ENCODE peak calls at places on chromosomes 11 and 22, in four cellular contexts. One of them, this sample, is unnamed.

GRCh38 chr11:4064278-4064955 is 30.2 kb upstream of the RRM1 start:
- DNase-seq in nephron progenitor cell: no peak
- DNase-seq in bronchial epithelial cell: no peak
- DNase-seq in neural progenitor cell: no peak
- DNase-seq in this sample: no peak

GRCh38 chr11:96388891-96389603 is 665 bp downstream of the CCDC82 start:
- DNase-seq in bronchial epithelial cell: peak; percentile 53
- DNase-seq in nephron progenitor cell: peak; percentile 75
- DNase-seq in neural progenitor cell: peak; percentile 91
- DNase-seq in this sample: no peak

GRCh38 chr22:38974826-38975175 is 7.3 kb upstream of the APOBEC3B start:
- DNase-seq in bronchial epithelial cell: no peak
- DNase-seq in neural progenitor cell: no peak
- DNase-seq in nephron progenitor cell: no peak
- DNase-seq in this sample: no peak

GRCh38 chr11:132490976-132491375 is 1041.3 kb downstream of the OPCML start:
- DNase-seq in bronchial epithelial cell: peak; percentile 62
- DNase-seq in neural progenitor cell: no peak
- DNase-seq in nephron progenitor cell: no peak
- DNase-seq in this sample: no peak

GRCh38 chr11:18064035-18064434 is 18.0 kb upstream of the TPH1 start:
- DNase-seq in bronchial epithelial cell: no peak
- DNase-seq in nephron progenitor cell: no peak
- DNase-seq in neural progenitor cell: no peak
- DNase-seq in this sample: no peak

GRCh38 chr22:44026630-44027511 is 2.8 kb downstream of the PARVB start:
- DNase-seq in neural progenitor cell: no peak
- DNase-seq in bronchial epithelial cell: no peak
- DNase-seq in nephron progenitor cell: no peak
- DNase-seq in this sample: no peak

GRCh38 chr22:43050995-43051394 is 36.0 kb upstream of the PACSIN2 start:
- DNase-seq in bronchial epithelial cell: no peak
- DNase-seq in nephron progenitor cell: no peak
- DNase-seq in neural progenitor cell: peak; percentile 49
- DNase-seq in this sample: no peak

GRCh38 chr11:100681064-100681502 is 6.0 kb upstream of the ARHGAP42 start:
- DNase-seq in nephron progenitor cell: peak; percentile 45
- DNase-seq in neural progenitor cell: no peak
- DNase-seq in bronchial epithelial cell: peak; percentile 70
- DNase-seq in this sample: peak; percentile 30

GRCh38 chr11:86800076-86800955 is at the start of gene PRSS23:
- DNase-seq in bronchial epithelial cell: no peak
- DNase-seq in nephron progenitor cell: peak; percentile 87
- DNase-seq in neural progenitor cell: peak; percentile 92
- DNase-seq in this sample: peak; percentile 40

GRCh38 chr11:19560156-19560555 is 152.5 kb upstream of the NAV2 start:
- DNase-seq in neural progenitor cell: no peak
- DNase-seq in nephron progenitor cell: no peak
- DNase-seq in bronchial epithelial cell: no peak
- DNase-seq in this sample: no peak

GRCh38 chr11:19558189-19558986 is 154.2 kb upstream of the NAV2 start:
- DNase-seq in neural progenitor cell: no peak
- DNase-seq in nephron progenitor cell: no peak
- DNase-seq in bronchial epithelial cell: no peak
- DNase-seq in this sample: no peak

GRCh38 chr11:19561011-19561410 is 151.6 kb upstream of the NAV2 start:
- DNase-seq in bronchial epithelial cell: no peak
- DNase-seq in nephron progenitor cell: no peak
- DNase-seq in neural progenitor cell: no peak
- DNase-seq in this sample: peak; percentile 38

GRCh38 chr11:19557720-19558140 is 154.9 kb upstream of the NAV2 start:
- DNase-seq in neural progenitor cell: peak; percentile 89
- DNase-seq in bronchial epithelial cell: peak; percentile 59
- DNase-seq in nephron progenitor cell: peak; percentile 93
- DNase-seq in this sample: peak; percentile 83

GRCh38 chr11:19559746-19560145 is 152.9 kb upstream of the NAV2 start:
- DNase-seq in bronchial epithelial cell: no peak
- DNase-seq in neural progenitor cell: no peak
- DNase-seq in nephron progenitor cell: no peak
- DNase-seq in this sample: no peak
- TF ChIP-seq CTCF in bronchial epithelial cell: no peak
- TF ChIP-seq CTCF in neural progenitor cell: no peak
- TF ChIP-seq CTCF in nephron progenitor cell: no peak
- TF ChIP-seq CTCF in this sample: no peak

DNA sequence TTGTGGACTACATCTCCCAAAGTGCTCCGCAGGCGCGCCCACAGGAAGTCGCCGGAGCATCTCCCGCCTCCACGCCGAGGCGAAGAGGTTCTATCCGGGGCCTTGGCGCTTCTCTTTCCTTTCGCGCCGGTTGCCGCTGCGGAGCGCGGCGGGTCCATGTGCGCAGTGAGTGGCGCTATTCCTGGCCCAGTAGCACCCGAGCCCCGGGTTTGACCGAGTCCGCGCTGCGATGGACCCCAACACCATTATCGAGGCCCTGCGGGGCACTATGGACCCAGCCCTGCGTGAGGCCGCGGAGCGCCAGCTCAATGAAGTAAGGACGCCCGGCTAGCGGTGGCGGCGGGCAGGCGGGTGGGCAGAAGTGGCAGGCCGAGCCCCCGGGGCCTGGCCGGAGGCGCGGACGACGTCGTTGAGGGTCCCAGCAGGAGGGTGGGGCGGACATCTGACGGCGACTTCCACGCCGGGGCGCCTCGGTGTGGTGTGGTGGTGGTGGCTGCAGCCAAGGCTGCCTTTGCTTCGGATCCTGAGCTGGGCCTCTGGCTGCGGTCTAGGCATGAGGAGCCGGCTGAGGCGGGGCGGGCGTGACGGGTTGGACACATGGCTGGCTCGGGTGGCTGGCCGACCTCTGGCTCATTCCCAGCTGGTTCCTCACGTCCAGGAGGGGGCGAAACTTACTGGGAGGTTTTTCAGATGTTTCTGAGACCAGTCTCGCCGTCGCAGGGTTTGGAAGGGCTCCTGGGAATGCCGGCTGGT is at the start of gene IPO7:
- DNase-seq in neural progenitor cell: peak; percentile 95
- DNase-seq in bronchial epithelial cell: peak; percentile 81
- DNase-seq in nephron progenitor cell: peak; percentile 82
- DNase-seq in this sample: peak; percentile 92
- TF ChIP-seq CTCF in neural progenitor cell: peak; percentile 33
- TF ChIP-seq CTCF in bronchial epithelial cell: peak; percentile 40
- TF ChIP-seq CTCF in nephron progenitor cell: no peak
- TF ChIP-seq CTCF in this sample: peak; percentile 32

GRCh38 chr11:59184876-59185275 is 12.9 kb downstream of the DTX4 start:
- DNase-seq in nephron progenitor cell: no peak
- DNase-seq in neural progenitor cell: no peak
- DNase-seq in bronchial epithelial cell: no peak
- DNase-seq in this sample: no peak

GRCh38 chr11:59181746-59182456 is 10.0 kb downstream of the DTX4 start:
- DNase-seq in nephron progenitor cell: no peak
- DNase-seq in neural progenitor cell: no peak
- DNase-seq in bronchial epithelial cell: no peak
- DNase-seq in this sample: no peak

GRCh38 chr11:59180907-59181306 is 9.0 kb downstream of the DTX4 start:
- DNase-seq in neural progenitor cell: no peak
- DNase-seq in bronchial epithelial cell: peak; percentile 29
- DNase-seq in nephron progenitor cell: no peak
- DNase-seq in this sample: no peak

GRCh38 chr11:59183768-59184167 is 11.8 kb downstream of the DTX4 start:
- DNase-seq in bronchial epithelial cell: no peak
- DNase-seq in nephron progenitor cell: no peak
- DNase-seq in neural progenitor cell: no peak
- DNase-seq in this sample: no peak

DNA sequence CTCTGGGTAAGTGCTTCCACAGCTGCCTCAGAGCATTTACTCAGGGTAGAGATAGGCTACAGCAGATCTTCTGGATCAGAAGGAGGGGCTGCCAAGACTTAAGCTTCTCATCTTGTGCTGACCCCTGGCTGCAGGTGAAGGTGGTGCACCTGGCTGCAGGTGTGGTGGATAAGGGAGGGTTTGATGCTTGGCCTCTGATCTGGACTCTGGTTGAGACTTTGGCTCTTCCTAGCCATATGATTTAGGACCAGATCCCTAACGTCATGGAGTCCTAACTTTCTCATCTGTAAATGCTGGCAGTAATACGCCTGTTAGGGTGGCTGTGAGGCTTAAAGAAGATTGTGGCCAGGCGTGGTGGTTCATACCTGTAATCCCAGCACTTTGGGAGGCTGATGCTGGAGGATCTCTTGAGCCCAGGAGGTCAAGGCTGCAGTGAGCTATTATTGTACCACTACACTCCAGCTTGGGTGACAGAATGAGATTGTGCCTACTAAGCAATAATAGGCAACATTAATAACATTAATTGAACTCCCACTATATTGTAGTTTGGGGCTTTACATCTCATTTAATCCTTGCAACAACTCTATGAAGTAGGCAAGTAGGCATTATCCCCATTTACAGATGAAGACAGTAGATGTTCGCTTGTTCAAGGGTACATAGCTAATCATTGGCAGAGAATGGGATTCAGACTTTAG is 10.7 kb downstream of the DTX4 start:
- DNase-seq in nephron progenitor cell: no peak
- DNase-seq in bronchial epithelial cell: peak; percentile 41
- DNase-seq in neural progenitor cell: peak; percentile 52
- DNase-seq in this sample: peak; percentile 67
- TF ChIP-seq CTCF in nephron progenitor cell: peak; percentile 12
- TF ChIP-seq CTCF in bronchial epithelial cell: peak; percentile 73
- TF ChIP-seq CTCF in neural progenitor cell: peak; percentile 46
- TF ChIP-seq CTCF in this sample: peak; percentile 27

GRCh38 chr11:15698855-15699254 is 584.1 kb downstream of the INSC start:
- DNase-seq in nephron progenitor cell: no peak
- DNase-seq in neural progenitor cell: no peak
- DNase-seq in bronchial epithelial cell: no peak
- DNase-seq in this sample: no peak
- TF ChIP-seq CTCF in nephron progenitor cell: no peak
- TF ChIP-seq CTCF in neural progenitor cell: no peak
- TF ChIP-seq CTCF in bronchial epithelial cell: no peak
- TF ChIP-seq CTCF in this sample: no peak

GRCh38 chr11:7353100-7353499 is 101.4 kb downstream of the SYT9 start:
- DNase-seq in nephron progenitor cell: peak; percentile 8
- DNase-seq in bronchial epithelial cell: peak; percentile 50
- DNase-seq in neural progenitor cell: peak; percentile 47
- DNase-seq in this sample: peak; percentile 50
- TF ChIP-seq CTCF in nephron progenitor cell: peak; percentile 29
- TF ChIP-seq CTCF in bronchial epithelial cell: peak; percentile 64
- TF ChIP-seq CTCF in neural progenitor cell: peak; percentile 51
- TF ChIP-seq CTCF in this sample: peak; percentile 42

This sample was measured in MCF 10A.